ENCODE peak calls at places on chromosomes 16 and 17, in seven cellular contexts. M is neural crest cell, S is hypothalamus, K is NCI-H460, L is adrenal gland, A is cardiac muscle cell, Z is psoas muscle. C is an unnamed sample.

GRCh38 chr17:50289268-50289667 is 15.0 kb downstream of the TMEM92 start:
- DNase-seq in S (no peak), A (no peak), Z (no peak), M (no peak), L (no peak), K (no peak), C (no peak)

GRCh38 chr17:71434716-71435115 is 686.1 kb upstream of the SOX9 start:
- DNase-seq in Z (no peak), M (no peak), L (no peak), K (no peak), S (no peak), A (no peak), C (no peak)

GRCh38 chr17:78034429-78035091 is 76.1 kb downstream of the TNRC6C start:
- DNase-seq in K (peak; percentile 27), M (no peak), L (no peak), S (no peak), A (no peak), Z (no peak), C (no peak)

GRCh38 chr16:23351360-23351759 is 49.3 kb downstream of the SCNN1B start:
- DNase-seq in L (no peak), Z (no peak), K (no peak), M (no peak), A (no peak), S (no peak), C (no peak)

GRCh38 chr17:16342979-16343378 is 10.3 kb downstream of the CENPV start:
- DNase-seq in A (no peak), Z (peak; percentile 58), K (no peak), L (peak; percentile 78), M (no peak), S (no peak), C (peak; percentile 44)

GRCh38 chr16:73071131-73071940 is 23.4 kb upstream of the ZFHX3 start:
- DNase-seq in L (peak; percentile 85), M (no peak), S (no peak), A (peak; percentile 78), Z (peak; percentile 52), K (no peak), C (no peak)

GRCh38 chr17:45719335-45720071 is 64.6 kb upstream of the CRHR1 start:
- DNase-seq in K (peak; percentile 13), A (peak; percentile 31), S (no peak), Z (no peak), L (no peak), M (no peak), C (no peak)

GRCh38 chr17:63555475-63556156 is 5.3 kb downstream of the DCAF7 start:
- DNase-seq in A (no peak), L (no peak), K (no peak), S (no peak), Z (no peak), M (no peak), C (no peak)

GRCh38 chr17:17120294-17120693 is 78.0 kb downstream of the MPRIP start:
- DNase-seq in S (no peak), M (no peak), Z (no peak), K (no peak), A (no peak), L (no peak), C (no peak)

GRCh38 chr16:31042866-31043265 is 9.5 kb downstream of the STX4 start:
- DNase-seq in A (no peak), M (no peak), Z (no peak), L (no peak), S (no peak), K (no peak), C (no peak)

GRCh38 chr17:32570081-32570396 is 83.2 kb downstream of the CDK5R1 start:
- DNase-seq in S (no peak), Z (no peak), M (no peak), L (no peak), A (no peak), K (no peak), C (no peak)

GRCh38 chr17:61168506-61168905 is 231.1 kb upstream of the TBX2 start:
- DNase-seq in S (no peak), Z (no peak), M (no peak), K (no peak), L (peak; percentile 20), A (no peak), C (no peak)

GRCh38 chr17:48153711-48154642 is 46.4 kb downstream of the SNX11 start:
- DNase-seq in Z (no peak), A (peak; percentile 36), K (peak; percentile 29), M (peak; percentile 22), S (no peak), L (peak; percentile 47), C (peak; percentile 42)

GRCh38 chr17:34502426-34502825 is 77.0 kb upstream of the TMEM132E start:
- DNase-seq in K (no peak), Z (no peak), A (no peak), M (no peak), S (no peak), L (no peak), C (no peak)

GRCh38 chr16:11780988-11781680 is 15.9 kb downstream of the ZC3H7A start:
- DNase-seq in A (no peak), L (no peak), K (no peak), M (no peak), Z (no peak), S (no peak), C (peak; percentile 73)

GRCh38 chr16:81928975-81929374 is 82.3 kb downstream of the SDR42E1 start:
- DNase-seq in A (no peak), S (no peak), M (no peak), L (no peak), Z (no peak), K (no peak), C (no peak)

GRCh38 chr17:63446218-63446980 is at the start of gene CYB561:
- DNase-seq in K (peak; percentile 67), A (no peak), S (no peak), Z (peak; percentile 81), L (peak; percentile 75), M (peak; percentile 56), C (peak; percentile 54)

GRCh38 chr17:29241015-29241963 is 5.4 kb upstream of the CRYBA1 start:
- DNase-seq in Z (peak; percentile 67), K (peak; percentile 88), A (no peak), M (peak; percentile 51), L (peak; percentile 83), S (peak; percentile 20), C (no peak)

GRCh38 chr17:5584383-5584951 is at the start of gene NLRP1:
- DNase-seq in S (peak; percentile 44), M (no peak), A (peak; percentile 5), Z (peak; percentile 92), K (peak; percentile 45), L (peak; percentile 71), C (no peak)

GRCh38 chr17:28092109-28092508 is 49.6 kb downstream of the NLK start:
- DNase-seq in S (no peak), K (no peak), Z (no peak), A (no peak), M (no peak), L (no peak), C (no peak)

GRCh38 chr17:61452301-61453290 is at the start of gene TBX4:
- DNase-seq in K (no peak), A (no peak), Z (no peak), M (no peak), L (no peak), S (no peak), C (no peak)

GRCh38 chr16:2070576-2071453 is 23.0 kb downstream of the TSC2 start:
- DNase-seq in L (no peak), M (no peak), S (no peak), K (no peak), Z (no peak), A (no peak), C (no peak)

GRCh38 chr16:14525021-14525420 is 105.0 kb downstream of the PARN start:
- DNase-seq in M (no peak), A (no peak), L (no peak), S (no peak), Z (no peak), K (no peak), C (no peak)

GRCh38 chr16:9256196-9256595 is 164.8 kb downstream of the HAPSTR1 start:
- DNase-seq in Z (no peak), L (no peak), A (peak; percentile 43), S (no peak), M (peak; percentile 46), K (peak; percentile 4), C (peak; percentile 46)

GRCh38 chr17:43701318-43701743 is 39.6 kb upstream of the MEOX1 start:
- DNase-seq in M (no peak), L (no peak), Z (peak; percentile 41), K (no peak), A (no peak), S (no peak), C (no peak)

GRCh38 chr17:82943339-82943738 is 103.5 kb upstream of the ZNF750 start:
- DNase-seq in M (no peak), S (no peak), K (no peak), L (no peak), A (no peak), Z (no peak), C (no peak)

GRCh38 chr16:57801856-57802634 is at the start of gene KIFC3:
- DNase-seq in Z (peak; percentile 86), M (peak; percentile 67), L (peak; percentile 90), A (peak; percentile 80), S (peak; percentile 66), K (peak; percentile 93), C (peak; percentile 59)

GRCh38 chr17:17412331-17412730 is 64.5 kb upstream of the MED9 start:
- DNase-seq in L (no peak), A (no peak), M (no peak), S (no peak), Z (no peak), K (no peak), C (no peak)

GRCh38 chr16:88688013-88688778 is 1.9 kb upstream of the SNAI3 start:
- DNase-seq in M (no peak), A (no peak), L (no peak), Z (no peak), S (no peak), K (no peak), C (peak; percentile 58)

GRCh38 chr16:81495321-81496234 is 51.0 kb downstream of the CMIP start:
- DNase-seq in A (no peak), L (no peak), S (no peak), Z (peak; percentile 41), K (no peak), M (no peak), C (no peak)

GRCh38 chr17:32921013-32921412 is 6.9 kb upstream of the TMEM98 start:
- DNase-seq in Z (no peak), M (no peak), A (no peak), K (no peak), S (no peak), L (no peak), C (no peak)

C was measured in NCI-H524.